ENCODE peak calls at places on chromosomes 12 and 14, in six cellular contexts. One of them, this sample, is unnamed.

GRCh38 chr12:112862570-112863137 is 44.1 kb upstream of the OAS1 start:
- DNase-seq in effector memory CD8-positive, alpha-beta T cell: no peak
- DNase-seq in neural crest cell: no peak
- DNase-seq in GOT3: no peak
- DNase-seq in stimulated activated CD4-positive, alpha-beta T cell treated with anti-CD3 and anti-CD28 coated beads, Interleukin-15, amount 100 ng/mL, for 1 hour: no peak
- DNase-seq in nucleus accumbens: no peak
- DNase-seq in this sample: no peak

GRCh38 chr12:10235761-10236631 is 23.3 kb downstream of the GABARAPL1 start:
- DNase-seq in effector memory CD8-positive, alpha-beta T cell: peak
- DNase-seq in neural crest cell: no peak
- DNase-seq in GOT3: no peak
- DNase-seq in stimulated activated CD4-positive, alpha-beta T cell treated with anti-CD3 and anti-CD28 coated beads, Interleukin-15, amount 100 ng/mL, for 1 hour: no peak
- DNase-seq in nucleus accumbens: peak
- DNase-seq in this sample: no peak

GRCh38 chr14:101234588-101234937 is 326.7 kb upstream of the DIO3 start:
- DNase-seq in effector memory CD8-positive, alpha-beta T cell: no peak
- DNase-seq in neural crest cell: no peak
- DNase-seq in GOT3: no peak
- DNase-seq in stimulated activated CD4-positive, alpha-beta T cell treated with anti-CD3 and anti-CD28 coated beads, Interleukin-15, amount 100 ng/mL, for 1 hour: no peak
- DNase-seq in nucleus accumbens: no peak
- DNase-seq in this sample: no peak

GRCh38 chr12:107223816-107224215 is 130.5 kb upstream of the CRY1 start:
- DNase-seq in effector memory CD8-positive, alpha-beta T cell: no peak
- DNase-seq in neural crest cell: no peak
- DNase-seq in GOT3: no peak
- DNase-seq in stimulated activated CD4-positive, alpha-beta T cell treated with anti-CD3 and anti-CD28 coated beads, Interleukin-15, amount 100 ng/mL, for 1 hour: no peak
- DNase-seq in nucleus accumbens: no peak
- DNase-seq in this sample: no peak

GRCh38 chr12:50618864-50619609 is 114.3 kb downstream of the DIP2B start:
- DNase-seq in effector memory CD8-positive, alpha-beta T cell: no peak
- DNase-seq in neural crest cell: no peak
- DNase-seq in GOT3: no peak
- DNase-seq in stimulated activated CD4-positive, alpha-beta T cell treated with anti-CD3 and anti-CD28 coated beads, Interleukin-15, amount 100 ng/mL, for 1 hour: no peak
- DNase-seq in nucleus accumbens: no peak
- DNase-seq in this sample: no peak

GRCh38 chr12:104057771-104058197 is 6.5 kb upstream of the HCFC2 start:
- DNase-seq in effector memory CD8-positive, alpha-beta T cell: no peak
- DNase-seq in neural crest cell: no peak
- DNase-seq in GOT3: no peak
- DNase-seq in stimulated activated CD4-positive, alpha-beta T cell treated with anti-CD3 and anti-CD28 coated beads, Interleukin-15, amount 100 ng/mL, for 1 hour: no peak
- DNase-seq in nucleus accumbens: no peak
- DNase-seq in this sample: no peak

GRCh38 chr14:71467419-71467818 is 464.8 kb upstream of the RGS6 start:
- DNase-seq in effector memory CD8-positive, alpha-beta T cell: no peak
- DNase-seq in neural crest cell: no peak
- DNase-seq in GOT3: no peak
- DNase-seq in stimulated activated CD4-positive, alpha-beta T cell treated with anti-CD3 and anti-CD28 coated beads, Interleukin-15, amount 100 ng/mL, for 1 hour: no peak
- DNase-seq in nucleus accumbens: no peak
- DNase-seq in this sample: no peak

GRCh38 chr12:124457287-124458219 is 109.9 kb downstream of the NCOR2 start:
- DNase-seq in effector memory CD8-positive, alpha-beta T cell: peak
- DNase-seq in neural crest cell: peak
- DNase-seq in GOT3: no peak
- DNase-seq in stimulated activated CD4-positive, alpha-beta T cell treated with anti-CD3 and anti-CD28 coated beads, Interleukin-15, amount 100 ng/mL, for 1 hour: peak
- DNase-seq in nucleus accumbens: peak
- DNase-seq in this sample: no peak

GRCh38 chr14:52551696-52552062 is 626 bp downstream of the TXNDC16 start:
- DNase-seq in effector memory CD8-positive, alpha-beta T cell: no peak
- DNase-seq in neural crest cell: no peak
- DNase-seq in GOT3: no peak
- DNase-seq in stimulated activated CD4-positive, alpha-beta T cell treated with anti-CD3 and anti-CD28 coated beads, Interleukin-15, amount 100 ng/mL, for 1 hour: no peak
- DNase-seq in nucleus accumbens: no peak
- DNase-seq in this sample: no peak

GRCh38 chr14:95943699-95944098 is 67.1 kb downstream of the TUNAR start:
- DNase-seq in effector memory CD8-positive, alpha-beta T cell: no peak
- DNase-seq in neural crest cell: peak
- DNase-seq in GOT3: no peak
- DNase-seq in stimulated activated CD4-positive, alpha-beta T cell treated with anti-CD3 and anti-CD28 coated beads, Interleukin-15, amount 100 ng/mL, for 1 hour: no peak
- DNase-seq in nucleus accumbens: no peak
- DNase-seq in this sample: no peak

GRCh38 chr12:132801741-132802140 is 26.9 kb downstream of the GOLGA3 start:
- DNase-seq in effector memory CD8-positive, alpha-beta T cell: no peak
- DNase-seq in neural crest cell: no peak
- DNase-seq in GOT3: no peak
- DNase-seq in stimulated activated CD4-positive, alpha-beta T cell treated with anti-CD3 and anti-CD28 coated beads, Interleukin-15, amount 100 ng/mL, for 1 hour: no peak
- DNase-seq in nucleus accumbens: no peak
- DNase-seq in this sample: no peak

GRCh38 chr12:124744659-124745467 is 118.8 kb downstream of the SCARB1 start:
- DNase-seq in effector memory CD8-positive, alpha-beta T cell: no peak
- DNase-seq in neural crest cell: no peak
- DNase-seq in GOT3: no peak
- DNase-seq in stimulated activated CD4-positive, alpha-beta T cell treated with anti-CD3 and anti-CD28 coated beads, Interleukin-15, amount 100 ng/mL, for 1 hour: no peak
- DNase-seq in nucleus accumbens: no peak
- DNase-seq in this sample: no peak

GRCh38 chr12:12704593-12705230 is 8.7 kb upstream of the GPR19 start:
- DNase-seq in effector memory CD8-positive, alpha-beta T cell: no peak
- DNase-seq in neural crest cell: no peak
- DNase-seq in GOT3: no peak
- DNase-seq in stimulated activated CD4-positive, alpha-beta T cell treated with anti-CD3 and anti-CD28 coated beads, Interleukin-15, amount 100 ng/mL, for 1 hour: no peak
- DNase-seq in nucleus accumbens: peak
- DNase-seq in this sample: no peak

GRCh38 chr14:91154851-91155625 is 41.2 kb downstream of the DGLUCY start:
- DNase-seq in effector memory CD8-positive, alpha-beta T cell: peak
- DNase-seq in neural crest cell: no peak
- DNase-seq in GOT3: no peak
- DNase-seq in stimulated activated CD4-positive, alpha-beta T cell treated with anti-CD3 and anti-CD28 coated beads, Interleukin-15, amount 100 ng/mL, for 1 hour: no peak
- DNase-seq in nucleus accumbens: no peak
- DNase-seq in this sample: no peak

GRCh38 chr14:96681826-96682225 is 115.4 kb upstream of the VRK1 start:
- DNase-seq in effector memory CD8-positive, alpha-beta T cell: no peak
- DNase-seq in neural crest cell: no peak
- DNase-seq in GOT3: no peak
- DNase-seq in stimulated activated CD4-positive, alpha-beta T cell treated with anti-CD3 and anti-CD28 coated beads, Interleukin-15, amount 100 ng/mL, for 1 hour: no peak
- DNase-seq in nucleus accumbens: no peak
- DNase-seq in this sample: no peak

GRCh38 chr12:89354630-89354931 is 2.3 kb upstream of the DUSP6 start:
- DNase-seq in effector memory CD8-positive, alpha-beta T cell: no peak
- DNase-seq in neural crest cell: no peak
- DNase-seq in GOT3: no peak
- DNase-seq in stimulated activated CD4-positive, alpha-beta T cell treated with anti-CD3 and anti-CD28 coated beads, Interleukin-15, amount 100 ng/mL, for 1 hour: no peak
- DNase-seq in nucleus accumbens: no peak
- DNase-seq in this sample: no peak

GRCh38 chr14:101583006-101583708 is 21.9 kb downstream of the DIO3 start:
- DNase-seq in effector memory CD8-positive, alpha-beta T cell: no peak
- DNase-seq in neural crest cell: no peak
- DNase-seq in GOT3: no peak
- DNase-seq in stimulated activated CD4-positive, alpha-beta T cell treated with anti-CD3 and anti-CD28 coated beads, Interleukin-15, amount 100 ng/mL, for 1 hour: no peak
- DNase-seq in nucleus accumbens: no peak
- DNase-seq in this sample: no peak

GRCh38 chr14:73786632-73786941 is 65.0 kb upstream of the PTGR2 start:
- DNase-seq in effector memory CD8-positive, alpha-beta T cell: no peak
- DNase-seq in neural crest cell: peak
- DNase-seq in GOT3: no peak
- DNase-seq in stimulated activated CD4-positive, alpha-beta T cell treated with anti-CD3 and anti-CD28 coated beads, Interleukin-15, amount 100 ng/mL, for 1 hour: no peak
- DNase-seq in nucleus accumbens: no peak
- DNase-seq in this sample: no peak

GRCh38 chr14:30559638-30560071 is 697 bp downstream of the G2E3 start:
- DNase-seq in effector memory CD8-positive, alpha-beta T cell: no peak
- DNase-seq in neural crest cell: no peak
- DNase-seq in GOT3: no peak
- DNase-seq in stimulated activated CD4-positive, alpha-beta T cell treated with anti-CD3 and anti-CD28 coated beads, Interleukin-15, amount 100 ng/mL, for 1 hour: no peak
- DNase-seq in nucleus accumbens: no peak
- DNase-seq in this sample: no peak

GRCh38 chr12:62631531-62632520 is 165.2 kb downstream of the MON2 start:
- DNase-seq in effector memory CD8-positive, alpha-beta T cell: no peak
- DNase-seq in neural crest cell: peak
- DNase-seq in GOT3: peak
- DNase-seq in stimulated activated CD4-positive, alpha-beta T cell treated with anti-CD3 and anti-CD28 coated beads, Interleukin-15, amount 100 ng/mL, for 1 hour: no peak
- DNase-seq in nucleus accumbens: peak
- DNase-seq in this sample: peak

GRCh38 chr12:71057330-71057729 is 100.5 kb downstream of the TSPAN8 start:
- DNase-seq in effector memory CD8-positive, alpha-beta T cell: no peak
- DNase-seq in neural crest cell: no peak
- DNase-seq in GOT3: no peak
- DNase-seq in stimulated activated CD4-positive, alpha-beta T cell treated with anti-CD3 and anti-CD28 coated beads, Interleukin-15, amount 100 ng/mL, for 1 hour: no peak
- DNase-seq in nucleus accumbens: no peak
- DNase-seq in this sample: no peak

GRCh38 chr14:70398706-70399431 is 18.0 kb downstream of the SYNJ2BP start:
- DNase-seq in effector memory CD8-positive, alpha-beta T cell: no peak
- DNase-seq in neural crest cell: no peak
- DNase-seq in GOT3: no peak
- DNase-seq in stimulated activated CD4-positive, alpha-beta T cell treated with anti-CD3 and anti-CD28 coated beads, Interleukin-15, amount 100 ng/mL, for 1 hour: no peak
- DNase-seq in nucleus accumbens: no peak
- DNase-seq in this sample: no peak

GRCh38 chr12:109479761-109480160 is 2.3 kb downstream of the UBE3B start:
- DNase-seq in effector memory CD8-positive, alpha-beta T cell: no peak
- DNase-seq in neural crest cell: no peak
- DNase-seq in GOT3: no peak
- DNase-seq in stimulated activated CD4-positive, alpha-beta T cell treated with anti-CD3 and anti-CD28 coated beads, Interleukin-15, amount 100 ng/mL, for 1 hour: no peak
- DNase-seq in nucleus accumbens: no peak
- DNase-seq in this sample: no peak

GRCh38 chr12:112932485-112933151 is 5.7 kb upstream of the OAS3 start:
- DNase-seq in effector memory CD8-positive, alpha-beta T cell: no peak
- DNase-seq in neural crest cell: no peak
- DNase-seq in GOT3: no peak
- DNase-seq in stimulated activated CD4-positive, alpha-beta T cell treated with anti-CD3 and anti-CD28 coated beads, Interleukin-15, amount 100 ng/mL, for 1 hour: no peak
- DNase-seq in nucleus accumbens: no peak
- DNase-seq in this sample: no peak

GRCh38 chr14:59126714-59127436 is 61.6 kb upstream of the DAAM1 start:
- DNase-seq in effector memory CD8-positive, alpha-beta T cell: peak
- DNase-seq in neural crest cell: peak
- DNase-seq in GOT3: no peak
- DNase-seq in stimulated activated CD4-positive, alpha-beta T cell treated with anti-CD3 and anti-CD28 coated beads, Interleukin-15, amount 100 ng/mL, for 1 hour: no peak
- DNase-seq in nucleus accumbens: no peak
- DNase-seq in this sample: no peak

GRCh38 chr14:56812364-56813103 is 2.3 kb upstream of the OTX2 start:
- DNase-seq in effector memory CD8-positive, alpha-beta T cell: no peak
- DNase-seq in neural crest cell: no peak
- DNase-seq in GOT3: no peak
- DNase-seq in stimulated activated CD4-positive, alpha-beta T cell treated with anti-CD3 and anti-CD28 coated beads, Interleukin-15, amount 100 ng/mL, for 1 hour: no peak
- DNase-seq in nucleus accumbens: no peak
- DNase-seq in this sample: no peak

GRCh38 chr14:61690039-61690438 is 5.3 kb upstream of the HIF1A start:
- DNase-seq in effector memory CD8-positive, alpha-beta T cell: no peak
- DNase-seq in neural crest cell: no peak
- DNase-seq in GOT3: no peak
- DNase-seq in stimulated activated CD4-positive, alpha-beta T cell treated with anti-CD3 and anti-CD28 coated beads, Interleukin-15, amount 100 ng/mL, for 1 hour: no peak
- DNase-seq in nucleus accumbens: no peak
- DNase-seq in this sample: no peak

GRCh38 chr12:28239918-28240317 is 49.7 kb downstream of the CCDC91 start:
- DNase-seq in effector memory CD8-positive, alpha-beta T cell: no peak
- DNase-seq in neural crest cell: no peak
- DNase-seq in GOT3: no peak
- DNase-seq in stimulated activated CD4-positive, alpha-beta T cell treated with anti-CD3 and anti-CD28 coated beads, Interleukin-15, amount 100 ng/mL, for 1 hour: no peak
- DNase-seq in nucleus accumbens: no peak
- DNase-seq in this sample: no peak

GRCh38 chr14:61861320-61861865 is 99.2 kb downstream of the SNAPC1 start:
- DNase-seq in effector memory CD8-positive, alpha-beta T cell: no peak
- DNase-seq in neural crest cell: no peak
- DNase-seq in GOT3: no peak
- DNase-seq in stimulated activated CD4-positive, alpha-beta T cell treated with anti-CD3 and anti-CD28 coated beads, Interleukin-15, amount 100 ng/mL, for 1 hour: no peak
- DNase-seq in nucleus accumbens: no peak
- DNase-seq in this sample: no peak

GRCh38 chr14:99481745-99482099 is 513 bp downstream of the CCNK start:
- DNase-seq in effector memory CD8-positive, alpha-beta T cell: no peak
- DNase-seq in neural crest cell: no peak
- DNase-seq in GOT3: no peak
- DNase-seq in stimulated activated CD4-positive, alpha-beta T cell treated with anti-CD3 and anti-CD28 coated beads, Interleukin-15, amount 100 ng/mL, for 1 hour: no peak
- DNase-seq in nucleus accumbens: no peak
- DNase-seq in this sample: no peak

GRCh38 chr12:8687846-8688601 is 9.8 kb upstream of the RIMKLB start:
- DNase-seq in effector memory CD8-positive, alpha-beta T cell: no peak
- DNase-seq in neural crest cell: peak
- DNase-seq in GOT3: no peak
- DNase-seq in stimulated activated CD4-positive, alpha-beta T cell treated with anti-CD3 and anti-CD28 coated beads, Interleukin-15, amount 100 ng/mL, for 1 hour: no peak
- DNase-seq in nucleus accumbens: peak
- DNase-seq in this sample: no peak

GRCh38 chr12:19316420-19316819 is 122.9 kb upstream of the AEBP2 start:
- DNase-seq in effector memory CD8-positive, alpha-beta T cell: no peak
- DNase-seq in neural crest cell: no peak
- DNase-seq in GOT3: no peak
- DNase-seq in stimulated activated CD4-positive, alpha-beta T cell treated with anti-CD3 and anti-CD28 coated beads, Interleukin-15, amount 100 ng/mL, for 1 hour: no peak
- DNase-seq in nucleus accumbens: no peak
- DNase-seq in this sample: no peak

GRCh38 chr12:111404362-111405148 is 1.2 kb upstream of the SH2B3 start:
- DNase-seq in effector memory CD8-positive, alpha-beta T cell: no peak
- DNase-seq in neural crest cell: no peak
- DNase-seq in GOT3: no peak
- DNase-seq in stimulated activated CD4-positive, alpha-beta T cell treated with anti-CD3 and anti-CD28 coated beads, Interleukin-15, amount 100 ng/mL, for 1 hour: peak
- DNase-seq in nucleus accumbens: no peak
- DNase-seq in this sample: no peak

GRCh38 chr12:28793767-28794166 is 355.3 kb upstream of the FAR2 start:
- DNase-seq in effector memory CD8-positive, alpha-beta T cell: no peak
- DNase-seq in neural crest cell: no peak
- DNase-seq in GOT3: no peak
- DNase-seq in stimulated activated CD4-positive, alpha-beta T cell treated with anti-CD3 and anti-CD28 coated beads, Interleukin-15, amount 100 ng/mL, for 1 hour: no peak
- DNase-seq in nucleus accumbens: no peak
- DNase-seq in this sample: no peak

This sample was measured in D721Med.